ENCODE peak calls at places on chromosomes 7 and 10, in seven cellular contexts. J is cardiac fibroblast, W is T-helper 2 cell, H is mucosa of descending colon, Q is NCI-H1105 treated with DMSO at 0.1 percent for 48 hours, X is posterior vena cava, G is substantia nigra. O is an unnamed sample.

GRCh38 chr7:48806731-48807130 is 117.6 kb upstream of the CDC14C start:
- DNase-seq in X (no peak), H (no peak), W (no peak), J (no peak), Q (no peak), G (no peak), O (no peak)

GRCh38 chr10:132231656-132232552 is 45.2 kb downstream of the DPYSL4 start:
- DNase-seq in H (no peak), Q (no peak), X (no peak), G (no peak), W (no peak), J (no peak), O (no peak)

GRCh38 chr7:41374150-41374848 is 328.6 kb downstream of the INHBA start:
- DNase-seq in X (no peak), Q (no peak), W (no peak), G (no peak), H (no peak), J (no peak), O (no peak)

GRCh38 chr10:119651514-119652327 is 541 bp downstream of the BAG3 start:
- DNase-seq in J (no peak), W (no peak), X (no peak), G (peak; percentile 48), H (peak; percentile 23), Q (no peak), O (no peak)

GRCh38 chr7:112205348-112206237 is 606 bp downstream of the DOCK4 start:
- DNase-seq in H (peak; percentile 74), X (peak; percentile 88), G (peak; percentile 73), Q (peak; percentile 70), W (peak; percentile 16), J (peak; percentile 82), O (peak; percentile 71)

GRCh38 chr10:16341637-16342036 is 95.2 kb upstream of the PTER start:
- DNase-seq in W (no peak), H (no peak), G (no peak), J (no peak), Q (no peak), X (no peak), O (no peak)

GRCh38 chr10:78960316-78960800 is 108.4 kb upstream of the ZMIZ1 start:
- DNase-seq in X (peak; percentile 91), Q (peak; percentile 29), G (peak; percentile 63), H (peak; percentile 64), W (no peak), J (peak; percentile 93), O (peak; percentile 92)

GRCh38 chr10:102230264-102230860 is 4.3 kb downstream of the ELOVL3 start:
- DNase-seq in X (peak; percentile 88), G (no peak), W (peak; percentile 17), J (peak; percentile 73), H (peak; percentile 29), Q (peak; percentile 46), O (peak; percentile 47)

GRCh38 chr10:124956764-124957163 is 14.8 kb downstream of the ZRANB1 start:
- DNase-seq in Q (no peak), H (no peak), G (no peak), X (no peak), W (no peak), J (no peak), O (no peak)

GRCh38 chr10:129859536-129859935 is 104.5 kb downstream of the EBF3 start:
- DNase-seq in G (no peak), H (no peak), W (no peak), X (peak; percentile 64), Q (no peak), J (no peak), O (no peak)

GRCh38 chr7:106102387-106102966 is 9.6 kb downstream of the SYPL1 start:
- DNase-seq in J (peak; percentile 14), H (no peak), Q (no peak), X (no peak), W (no peak), G (no peak), O (peak; percentile 54)

GRCh38 chr10:784377-784758 is 94.9 kb upstream of the DIP2C start:
- DNase-seq in J (no peak), Q (peak; percentile 55), W (no peak), X (no peak), G (no peak), H (no peak), O (no peak)

GRCh38 chr7:132656846-132657776 is 80.8 kb upstream of the PLXNA4 start:
- DNase-seq in Q (peak; percentile 16), H (no peak), W (no peak), J (peak; percentile 20), G (no peak), X (no peak), O (no peak)

GRCh38 chr10:118669020-118669766 is 73.7 kb upstream of the PRLHR start:
- DNase-seq in H (peak; percentile 37), Q (peak; percentile 21), W (no peak), X (no peak), G (peak; percentile 71), J (peak; percentile 63), O (no peak)

O was measured in amniotic epithelial cell.